ENCODE peak calls at places on chromosomes 12 and 14, in ten cellular contexts. F is AG08396; G is NB4; U is HCT116; S is Karpas-422; V is H9; H is EL; R is activated naive CD4-positive, alpha-beta T cell treated with anti-CD3 and anti-CD28 coated beads for 36 hours; I is NCI-H1048; E is activated T-cell treated with anti-CD3 and anti-CD28 coated beads for 4 hours. J is an unnamed sample.

GRCh38 chr12:129927316-129927900 is 23.6 kb upstream of the TMEM132D start:
- DNase-seq in U (no peak), V (no peak), H (no peak), S (no peak), G (no peak), R (no peak), F (no peak), I (no peak), E (no peak), J (no peak)

GRCh38 chr14:81729622-81730021 is 196.0 kb upstream of the SEL1L start:
- DNase-seq in S (no peak), R (no peak), F (no peak), U (no peak), E (no peak), I (no peak), V (no peak), G (no peak), H (no peak), J (no peak)

GRCh38 chr12:12010277-12011031 is 60.3 kb upstream of the BCL2L14 start:
- DNase-seq in S (peak; percentile 45), I (no peak), R (peak; percentile 94), E (peak; percentile 27), U (no peak), F (peak; percentile 43), G (peak; percentile 98), H (peak; percentile 56), V (no peak), J (no peak)

GRCh38 chr12:58584885-58585284 is 335.4 kb downstream of the LRIG3 start:
- DNase-seq in I (no peak), G (no peak), E (no peak), U (no peak), F (no peak), V (no peak), R (no peak), H (no peak), S (no peak), J (no peak)

GRCh38 chr12:52976574-52977071 is 27.7 kb downstream of the KRT18 start:
- DNase-seq in G (no peak), U (no peak), V (no peak), R (no peak), I (no peak), S (no peak), F (no peak), E (no peak), H (peak; percentile 89), J (peak; percentile 88)

GRCh38 chr14:101554991-101555668 is 6.2 kb upstream of the DIO3 start:
- DNase-seq in I (no peak), V (no peak), S (no peak), U (no peak), F (no peak), G (no peak), H (no peak), R (no peak), E (no peak), J (no peak)

GRCh38 chr14:99730876-99731351 is 46.8 kb downstream of the CYP46A1 start:
- DNase-seq in E (no peak), G (no peak), U (no peak), I (no peak), R (peak; percentile 2), V (no peak), S (no peak), H (no peak), F (no peak), J (no peak)

GRCh38 chr12:132362966-132363660 is 33.7 kb upstream of the GALNT9 start:
- DNase-seq in F (no peak), S (no peak), H (no peak), V (no peak), R (no peak), U (no peak), G (no peak), I (no peak), E (no peak), J (no peak)

GRCh38 chr12:49917788-49918173 is 14.1 kb upstream of the FAIM2 start:
- DNase-seq in E (no peak), I (no peak), F (no peak), S (no peak), V (peak; percentile 25), H (no peak), R (no peak), G (no peak), U (no peak), J (no peak)

GRCh38 chr12:73225371-73225937 is 953.3 kb downstream of the TRHDE start:
- DNase-seq in H (no peak), I (no peak), S (no peak), R (no peak), V (no peak), F (no peak), E (no peak), G (no peak), U (no peak), J (no peak)

GRCh38 chr12:91413591-91413990 is 231.0 kb upstream of the DCN start:
- DNase-seq in G (no peak), R (no peak), F (no peak), U (peak; percentile 51), E (no peak), H (peak; percentile 3), V (no peak), S (no peak), I (no peak), J (no peak)

GRCh38 chr14:79732911-79733310 is 478.4 kb downstream of the DIO2 start:
- DNase-seq in U (no peak), V (no peak), I (no peak), R (no peak), F (peak; percentile 5), E (no peak), S (no peak), H (peak; percentile 87), G (no peak), J (no peak)

GRCh38 chr14:67187826-67188225 is 1.4 kb upstream of the GARIN2 start:
- DNase-seq in R (no peak), I (no peak), S (peak; percentile 30), E (no peak), F (peak; percentile 22), G (no peak), H (peak; percentile 78), V (no peak), U (peak; percentile 85), J (no peak)

GRCh38 chr14:32601908-32602307 is 272.8 kb downstream of the AKAP6 start:
- DNase-seq in S (no peak), G (no peak), U (no peak), R (no peak), I (no peak), F (no peak), E (no peak), H (no peak), V (no peak), J (no peak)

GRCh38 chr12:120367252-120367923 is 1.6 kb downstream of the MSI1 start:
- DNase-seq in V (peak; percentile 77), H (peak; percentile 18), U (no peak), S (no peak), F (no peak), I (no peak), R (peak; percentile 36), E (no peak), G (peak; percentile 42), J (peak; percentile 57)

GRCh38 chr14:61661471-61661988 is 33.8 kb upstream of the HIF1A start:
- DNase-seq in H (peak; percentile 29), G (no peak), V (no peak), I (no peak), F (no peak), R (no peak), E (no peak), U (no peak), S (peak; percentile 90), J (no peak)

GRCh38 chr12:100427078-100427477 is 46.6 kb upstream of the NR1H4 start:
- DNase-seq in E (no peak), V (no peak), F (peak; percentile 72), S (no peak), R (no peak), I (no peak), U (peak; percentile 23), G (no peak), H (peak; percentile 86), J (no peak)

GRCh38 chr14:69710378-69710777 is 56.6 kb upstream of the SRSF5 start:
- DNase-seq in S (no peak), F (no peak), E (no peak), H (no peak), V (no peak), G (no peak), I (no peak), U (no peak), R (no peak), J (no peak)

GRCh38 chr14:22231022-22231421 is 358.0 kb downstream of the DAD1 start:
- DNase-seq in E (no peak), F (no peak), V (no peak), I (no peak), G (peak; percentile 20), H (no peak), S (peak; percentile 56), R (peak; percentile 21), U (no peak), J (no peak)

GRCh38 chr12:14952295-14952995 is 9.0 kb downstream of the ARHGDIB start:
- DNase-seq in H (peak; percentile 84), S (peak; percentile 76), R (peak; percentile 59), I (no peak), F (peak; percentile 65), V (no peak), U (peak; percentile 48), G (peak; percentile 69), E (no peak), J (no peak)

GRCh38 chr12:53101931-53102781 is 1.1 kb upstream of the SOAT2 start:
- DNase-seq in V (no peak), U (no peak), H (no peak), E (no peak), I (no peak), F (no peak), S (no peak), R (no peak), G (no peak), J (no peak)

GRCh38 chr14:67395876-67396189 is 16.1 kb downstream of the PLEK2 start:
- DNase-seq in V (no peak), E (no peak), H (peak; percentile 37), S (no peak), U (no peak), F (no peak), I (no peak), R (no peak), G (no peak), J (no peak)

GRCh38 chr12:95326855-95327254 is 109.2 kb downstream of the VEZT start:
- DNase-seq in V (no peak), G (no peak), E (no peak), F (no peak), H (no peak), U (no peak), R (no peak), S (no peak), I (no peak), J (no peak)

GRCh38 chr14:72543325-72543724 is 350.6 kb downstream of the DPF3 start:
- DNase-seq in U (no peak), I (no peak), H (no peak), R (no peak), S (no peak), V (no peak), E (no peak), G (no peak), F (no peak), J (no peak)

GRCh38 chr14:95319312-95320075 is at the start of gene CLMN:
- DNase-seq in I (no peak), H (peak; percentile 31), G (peak; percentile 58), E (peak; percentile 25), R (peak; percentile 35), F (peak; percentile 82), S (peak; percentile 90), V (peak; percentile 52), U (peak; percentile 16), J (no peak)

GRCh38 chr14:30345511-30345910 is 213.4 kb upstream of the G2E3 start:
- DNase-seq in V (no peak), E (no peak), I (no peak), H (no peak), F (no peak), R (no peak), G (no peak), S (no peak), U (no peak), J (no peak)

GRCh38 chr12:52350021-52350620 is 17.2 kb downstream of the KRT85 start:
- DNase-seq in F (no peak), H (no peak), I (no peak), R (no peak), S (no peak), V (no peak), U (no peak), G (no peak), E (no peak), J (no peak)

J was measured in cerebellar cortex.